ENCODE peak calls at places on chromosomes 13 and 19, in seven cellular contexts. One of them, this sample, is unnamed.

GRCh38 chr13:107964356-107964755 is 251.0 kb downstream of the LIG4 start:
- DNase-seq in activated T-cell treated with anti-CD3 and anti-CD28 coated beads, Interleukin-2, amount 50 U/mL, for 4 hours: no peak
- DNase-seq in SK-N-SH: no peak
- DNase-seq in activated T-helper 9 cell treated with anti-CD3 and anti-CD28 coated beads, Interleukin-2, amount 50 U/mL, for 16 hours: no peak
- DNase-seq in stimulated activated CD4-positive, alpha-beta T cell treated with anti-CD3 and anti-CD28 coated beads, Interleukin-12 subunit alpha, Interleukin-12 subunit beta, amount 100 ng/mL, for 48 hours: no peak
- DNase-seq in fibroblast of pulmonary artery: peak; percentile 0
- DNase-seq in hepatocyte: no peak
- DNase-seq in this sample: no peak

GRCh38 chr19:38547446-38547845 is 70.3 kb downstream of the MAP4K1 start:
- DNase-seq in hepatocyte: no peak
- DNase-seq in activated T-cell treated with anti-CD3 and anti-CD28 coated beads, Interleukin-2, amount 50 U/mL, for 4 hours: no peak
- DNase-seq in stimulated activated CD4-positive, alpha-beta T cell treated with anti-CD3 and anti-CD28 coated beads, Interleukin-12 subunit alpha, Interleukin-12 subunit beta, amount 100 ng/mL, for 48 hours: no peak
- DNase-seq in activated T-helper 9 cell treated with anti-CD3 and anti-CD28 coated beads, Interleukin-2, amount 50 U/mL, for 16 hours: no peak
- DNase-seq in fibroblast of pulmonary artery: no peak
- DNase-seq in SK-N-SH: no peak
- DNase-seq in this sample: no peak

GRCh38 chr13:74115138-74115537 is 19.1 kb downstream of the KLF12 start:
- DNase-seq in activated T-helper 9 cell treated with anti-CD3 and anti-CD28 coated beads, Interleukin-2, amount 50 U/mL, for 16 hours: no peak
- DNase-seq in hepatocyte: no peak
- DNase-seq in fibroblast of pulmonary artery: peak; percentile 66
- DNase-seq in stimulated activated CD4-positive, alpha-beta T cell treated with anti-CD3 and anti-CD28 coated beads, Interleukin-12 subunit alpha, Interleukin-12 subunit beta, amount 100 ng/mL, for 48 hours: no peak
- DNase-seq in SK-N-SH: no peak
- DNase-seq in activated T-cell treated with anti-CD3 and anti-CD28 coated beads, Interleukin-2, amount 50 U/mL, for 4 hours: no peak
- DNase-seq in this sample: no peak

GRCh38 chr13:93788456-93788855 is 561.8 kb downstream of the GPC6 start:
- DNase-seq in hepatocyte: no peak
- DNase-seq in fibroblast of pulmonary artery: no peak
- DNase-seq in stimulated activated CD4-positive, alpha-beta T cell treated with anti-CD3 and anti-CD28 coated beads, Interleukin-12 subunit alpha, Interleukin-12 subunit beta, amount 100 ng/mL, for 48 hours: no peak
- DNase-seq in SK-N-SH: no peak
- DNase-seq in activated T-helper 9 cell treated with anti-CD3 and anti-CD28 coated beads, Interleukin-2, amount 50 U/mL, for 16 hours: no peak
- DNase-seq in activated T-cell treated with anti-CD3 and anti-CD28 coated beads, Interleukin-2, amount 50 U/mL, for 4 hours: no peak
- DNase-seq in this sample: no peak

GRCh38 chr13:19860884-19861655 is 2.4 kb downstream of the ZMYM5 start:
- DNase-seq in fibroblast of pulmonary artery: peak; percentile 74
- DNase-seq in hepatocyte: peak; percentile 38
- DNase-seq in activated T-cell treated with anti-CD3 and anti-CD28 coated beads, Interleukin-2, amount 50 U/mL, for 4 hours: no peak
- DNase-seq in stimulated activated CD4-positive, alpha-beta T cell treated with anti-CD3 and anti-CD28 coated beads, Interleukin-12 subunit alpha, Interleukin-12 subunit beta, amount 100 ng/mL, for 48 hours: no peak
- DNase-seq in activated T-helper 9 cell treated with anti-CD3 and anti-CD28 coated beads, Interleukin-2, amount 50 U/mL, for 16 hours: no peak
- DNase-seq in SK-N-SH: no peak
- DNase-seq in this sample: peak; percentile 28

GRCh38 chr13:48769107-48769704 is 115.5 kb downstream of the CYSLTR2 start:
- DNase-seq in hepatocyte: peak; percentile 94
- DNase-seq in fibroblast of pulmonary artery: peak; percentile 97
- DNase-seq in stimulated activated CD4-positive, alpha-beta T cell treated with anti-CD3 and anti-CD28 coated beads, Interleukin-12 subunit alpha, Interleukin-12 subunit beta, amount 100 ng/mL, for 48 hours: peak; percentile 72
- DNase-seq in activated T-cell treated with anti-CD3 and anti-CD28 coated beads, Interleukin-2, amount 50 U/mL, for 4 hours: peak; percentile 76
- DNase-seq in SK-N-SH: peak; percentile 60
- DNase-seq in activated T-helper 9 cell treated with anti-CD3 and anti-CD28 coated beads, Interleukin-2, amount 50 U/mL, for 16 hours: peak; percentile 53
- DNase-seq in this sample: peak; percentile 84

GRCh38 chr13:103002279-103002678 is 63.9 kb downstream of the SLC10A2 start:
- DNase-seq in activated T-cell treated with anti-CD3 and anti-CD28 coated beads, Interleukin-2, amount 50 U/mL, for 4 hours: no peak
- DNase-seq in stimulated activated CD4-positive, alpha-beta T cell treated with anti-CD3 and anti-CD28 coated beads, Interleukin-12 subunit alpha, Interleukin-12 subunit beta, amount 100 ng/mL, for 48 hours: no peak
- DNase-seq in hepatocyte: peak; percentile 24
- DNase-seq in activated T-helper 9 cell treated with anti-CD3 and anti-CD28 coated beads, Interleukin-2, amount 50 U/mL, for 16 hours: no peak
- DNase-seq in SK-N-SH: no peak
- DNase-seq in fibroblast of pulmonary artery: no peak
- DNase-seq in this sample: no peak

GRCh38 chr19:21824679-21825078 is 11.3 kb downstream of the ZNF43 start:
- DNase-seq in fibroblast of pulmonary artery: no peak
- DNase-seq in SK-N-SH: no peak
- DNase-seq in stimulated activated CD4-positive, alpha-beta T cell treated with anti-CD3 and anti-CD28 coated beads, Interleukin-12 subunit alpha, Interleukin-12 subunit beta, amount 100 ng/mL, for 48 hours: no peak
- DNase-seq in activated T-cell treated with anti-CD3 and anti-CD28 coated beads, Interleukin-2, amount 50 U/mL, for 4 hours: no peak
- DNase-seq in activated T-helper 9 cell treated with anti-CD3 and anti-CD28 coated beads, Interleukin-2, amount 50 U/mL, for 16 hours: no peak
- DNase-seq in hepatocyte: no peak
- DNase-seq in this sample: no peak

GRCh38 chr19:45322311-45322710 is 364 bp downstream of the CKM start:
- DNase-seq in activated T-helper 9 cell treated with anti-CD3 and anti-CD28 coated beads, Interleukin-2, amount 50 U/mL, for 16 hours: no peak
- DNase-seq in fibroblast of pulmonary artery: no peak
- DNase-seq in SK-N-SH: no peak
- DNase-seq in hepatocyte: no peak
- DNase-seq in activated T-cell treated with anti-CD3 and anti-CD28 coated beads, Interleukin-2, amount 50 U/mL, for 4 hours: no peak
- DNase-seq in stimulated activated CD4-positive, alpha-beta T cell treated with anti-CD3 and anti-CD28 coated beads, Interleukin-12 subunit alpha, Interleukin-12 subunit beta, amount 100 ng/mL, for 48 hours: no peak
- DNase-seq in this sample: no peak

GRCh38 chr19:2582984-2583956 is 107.3 kb downstream of the GADD45B start:
- DNase-seq in SK-N-SH: no peak
- DNase-seq in activated T-helper 9 cell treated with anti-CD3 and anti-CD28 coated beads, Interleukin-2, amount 50 U/mL, for 16 hours: no peak
- DNase-seq in stimulated activated CD4-positive, alpha-beta T cell treated with anti-CD3 and anti-CD28 coated beads, Interleukin-12 subunit alpha, Interleukin-12 subunit beta, amount 100 ng/mL, for 48 hours: no peak
- DNase-seq in fibroblast of pulmonary artery: peak; percentile 31
- DNase-seq in hepatocyte: no peak
- DNase-seq in activated T-cell treated with anti-CD3 and anti-CD28 coated beads, Interleukin-2, amount 50 U/mL, for 4 hours: no peak
- DNase-seq in this sample: no peak

GRCh38 chr19:3034194-3034844 is 5.2 kb upstream of the TLE2 start:
- DNase-seq in activated T-helper 9 cell treated with anti-CD3 and anti-CD28 coated beads, Interleukin-2, amount 50 U/mL, for 16 hours: no peak
- DNase-seq in hepatocyte: peak; percentile 48
- DNase-seq in fibroblast of pulmonary artery: peak; percentile 53
- DNase-seq in stimulated activated CD4-positive, alpha-beta T cell treated with anti-CD3 and anti-CD28 coated beads, Interleukin-12 subunit alpha, Interleukin-12 subunit beta, amount 100 ng/mL, for 48 hours: no peak
- DNase-seq in activated T-cell treated with anti-CD3 and anti-CD28 coated beads, Interleukin-2, amount 50 U/mL, for 4 hours: no peak
- DNase-seq in SK-N-SH: no peak
- DNase-seq in this sample: no peak

GRCh38 chr13:102651892-102652291 is 43.0 kb downstream of the METTL21C start:
- DNase-seq in activated T-cell treated with anti-CD3 and anti-CD28 coated beads, Interleukin-2, amount 50 U/mL, for 4 hours: no peak
- DNase-seq in stimulated activated CD4-positive, alpha-beta T cell treated with anti-CD3 and anti-CD28 coated beads, Interleukin-12 subunit alpha, Interleukin-12 subunit beta, amount 100 ng/mL, for 48 hours: no peak
- DNase-seq in fibroblast of pulmonary artery: peak; percentile 18
- DNase-seq in activated T-helper 9 cell treated with anti-CD3 and anti-CD28 coated beads, Interleukin-2, amount 50 U/mL, for 16 hours: no peak
- DNase-seq in SK-N-SH: no peak
- DNase-seq in hepatocyte: peak; percentile 22
- DNase-seq in this sample: no peak

GRCh38 chr19:55082023-55082851 is 6.6 kb downstream of the EPS8L1 start:
- DNase-seq in hepatocyte: peak; percentile 44
- DNase-seq in activated T-helper 9 cell treated with anti-CD3 and anti-CD28 coated beads, Interleukin-2, amount 50 U/mL, for 16 hours: no peak
- DNase-seq in fibroblast of pulmonary artery: peak; percentile 58
- DNase-seq in stimulated activated CD4-positive, alpha-beta T cell treated with anti-CD3 and anti-CD28 coated beads, Interleukin-12 subunit alpha, Interleukin-12 subunit beta, amount 100 ng/mL, for 48 hours: peak; percentile 26
- DNase-seq in SK-N-SH: peak; percentile 87
- DNase-seq in activated T-cell treated with anti-CD3 and anti-CD28 coated beads, Interleukin-2, amount 50 U/mL, for 4 hours: peak; percentile 35
- DNase-seq in this sample: no peak

GRCh38 chr13:108895220-108895704 is 265.9 kb downstream of the MYO16 start:
- DNase-seq in activated T-cell treated with anti-CD3 and anti-CD28 coated beads, Interleukin-2, amount 50 U/mL, for 4 hours: no peak
- DNase-seq in activated T-helper 9 cell treated with anti-CD3 and anti-CD28 coated beads, Interleukin-2, amount 50 U/mL, for 16 hours: no peak
- DNase-seq in stimulated activated CD4-positive, alpha-beta T cell treated with anti-CD3 and anti-CD28 coated beads, Interleukin-12 subunit alpha, Interleukin-12 subunit beta, amount 100 ng/mL, for 48 hours: no peak
- DNase-seq in fibroblast of pulmonary artery: peak; percentile 52
- DNase-seq in hepatocyte: peak; percentile 72
- DNase-seq in SK-N-SH: peak; percentile 38
- DNase-seq in this sample: peak; percentile 5

This sample was measured in trophoblast cell.